ENCODE peak calls at places on chromosomes 1 and 21, in ten cellular contexts. J is EL; P is T follicular helper cell; C is stimulated activated CD4-positive, alpha-beta T cell treated with anti-CD3 and anti-CD28 coated beads, Interleukin-4, amount 100 ng/mL, for 1 hour; F is left cardiac atrium; M is kidney glomerular epithelial cell; B is posterior cingulate gyrus; I is EH; G is activated CD4-positive, alpha-beta T cell treated with anti-CD3 and anti-CD28 coated beads, Interleukin-2, amount 50 U/mL, for 4 hours; V is hypothalamus. S is an unnamed sample.

GRCh38 chr1:158117854-158118691 is 62.6 kb upstream of the CD1D start:
- DNase-seq in J (peak), P (peak), C (peak), F (peak), M (no peak), B (peak), I (peak), G (peak), V (no peak), S (peak)

GRCh38 chr1:60017831-60018230 is 55.7 kb downstream of the C1orf87 start:
- DNase-seq in J (no peak), P (no peak), C (no peak), F (no peak), M (no peak), B (no peak), I (no peak), G (no peak), V (no peak), S (no peak)

GRCh38 chr1:99557556-99558256 is 88.2 kb upstream of the PALMD start:
- DNase-seq in J (peak), P (no peak), C (no peak), F (no peak), M (peak), B (no peak), I (peak), G (no peak), V (no peak), S (no peak)

GRCh38 chr1:17316704-17317103 is 8.7 kb downstream of the PADI4 start:
- DNase-seq in J (no peak), P (no peak), C (no peak), F (no peak), M (no peak), B (no peak), I (no peak), G (no peak), V (no peak), S (no peak)

GRCh38 chr1:92752719-92753118 is 32.2 kb downstream of the EVI5 start:
- DNase-seq in J (peak), P (no peak), C (no peak), F (no peak), M (no peak), B (no peak), I (peak), G (no peak), V (no peak), S (no peak)

GRCh38 chr21:46597031-46597430 is 7.9 kb downstream of the S100B start:
- DNase-seq in J (no peak), P (no peak), C (no peak), F (no peak), M (no peak), B (no peak), I (no peak), G (no peak), V (no peak), S (no peak)

GRCh38 chr1:179953974-179954493 is 576 bp upstream of the CEP350 start:
- DNase-seq in J (peak), P (peak), C (peak), F (peak), M (peak), B (no peak), I (no peak), G (peak), V (no peak), S (no peak)

GRCh38 chr1:16083486-16083885 is 10.0 kb upstream of the FAM131C start:
- DNase-seq in J (no peak), P (no peak), C (no peak), F (no peak), M (no peak), B (peak), I (no peak), G (no peak), V (no peak), S (no peak)

GRCh38 chr1:68979891-68980290 is 483.0 kb upstream of the DEPDC1 start:
- DNase-seq in J (no peak), P (no peak), C (no peak), F (no peak), M (no peak), B (no peak), I (no peak), G (no peak), V (no peak), S (no peak)

GRCh38 chr1:3023994-3024393 is 2.7 kb downstream of the ACTRT2 start:
- DNase-seq in J (no peak), P (no peak), C (no peak), F (no peak), M (no peak), B (no peak), I (no peak), G (no peak), V (no peak), S (no peak)

GRCh38 chr1:205939690-205940330 is 3.4 kb downstream of the SLC26A9 start:
- DNase-seq in J (peak), P (no peak), C (no peak), F (no peak), M (no peak), B (no peak), I (no peak), G (no peak), V (no peak), S (no peak)

GRCh38 chr1:227786673-227787512 is 28.6 kb upstream of the PRSS38 start:
- DNase-seq in J (no peak), P (no peak), C (no peak), F (no peak), M (no peak), B (no peak), I (peak), G (no peak), V (no peak), S (no peak)

GRCh38 chr21:17848228-17848627 is 29.1 kb upstream of the C21orf91 start:
- DNase-seq in J (peak), P (no peak), C (no peak), F (no peak), M (peak), B (peak), I (peak), G (no peak), V (no peak), S (peak)

GRCh38 chr1:109186704-109187071 is 27.0 kb upstream of the SARS1 start:
- DNase-seq in J (no peak), P (no peak), C (no peak), F (no peak), M (no peak), B (peak), I (no peak), G (no peak), V (peak), S (peak)

GRCh38 chr1:160205242-160205973 is at the start of gene PEA15:
- DNase-seq in J (peak), P (peak), C (peak), F (peak), M (no peak), B (peak), I (peak), G (peak), V (peak), S (peak)

GRCh38 chr21:33541756-33542639 is at the start of gene GART:
- DNase-seq in J (peak), P (peak), C (peak), F (peak), M (peak), B (peak), I (peak), G (peak), V (peak), S (peak)

S was measured in dorsolateral prefrontal cortex.